ENCODE peak calls at places on chromosomes 4 and X, in six cellular contexts. One of them, this sample, is unnamed.

GRCh38 chr4:20288047-20288650 is 36.4 kb downstream of the SLIT2 start:
- DNase-seq in HFF-Myc: peak
- DNase-seq in substantia nigra: no peak
- DNase-seq in activated T-cell treated with anti-CD3 and anti-CD28 coated beads, Interleukin-2, amount 50 U/mL, for 24 hours: no peak
- DNase-seq in cardiac fibroblast: no peak
- DNase-seq in stimulated activated CD4-positive, alpha-beta T cell treated with anti-CD3 and anti-CD28 coated beads, Interleukin-15, amount 100 ng/mL, for 24 hours: no peak
- DNase-seq in this sample: no peak

GRCh38 chr4:87862236-87862635 is 29.5 kb downstream of the MEPE start:
- DNase-seq in HFF-Myc: no peak
- DNase-seq in substantia nigra: no peak
- DNase-seq in activated T-cell treated with anti-CD3 and anti-CD28 coated beads, Interleukin-2, amount 50 U/mL, for 24 hours: no peak
- DNase-seq in cardiac fibroblast: no peak
- DNase-seq in stimulated activated CD4-positive, alpha-beta T cell treated with anti-CD3 and anti-CD28 coated beads, Interleukin-15, amount 100 ng/mL, for 24 hours: no peak
- DNase-seq in this sample: no peak

GRCh38 chrX:154372612-154373022 is 1.8 kb downstream of the FLNA start:
- DNase-seq in HFF-Myc: no peak
- DNase-seq in substantia nigra: no peak
- DNase-seq in activated T-cell treated with anti-CD3 and anti-CD28 coated beads, Interleukin-2, amount 50 U/mL, for 24 hours: peak
- DNase-seq in cardiac fibroblast: no peak
- DNase-seq in stimulated activated CD4-positive, alpha-beta T cell treated with anti-CD3 and anti-CD28 coated beads, Interleukin-15, amount 100 ng/mL, for 24 hours: peak
- DNase-seq in this sample: peak

GRCh38 chr4:508675-509373 is 9.8 kb downstream of the PIGG start:
- DNase-seq in HFF-Myc: peak
- DNase-seq in substantia nigra: no peak
- DNase-seq in activated T-cell treated with anti-CD3 and anti-CD28 coated beads, Interleukin-2, amount 50 U/mL, for 24 hours: no peak
- DNase-seq in cardiac fibroblast: no peak
- DNase-seq in stimulated activated CD4-positive, alpha-beta T cell treated with anti-CD3 and anti-CD28 coated beads, Interleukin-15, amount 100 ng/mL, for 24 hours: no peak
- DNase-seq in this sample: no peak

GRCh38 chr4:120629546-120629945 is 293.0 kb downstream of the PRDM5 start:
- DNase-seq in HFF-Myc: no peak
- DNase-seq in substantia nigra: no peak
- DNase-seq in activated T-cell treated with anti-CD3 and anti-CD28 coated beads, Interleukin-2, amount 50 U/mL, for 24 hours: no peak
- DNase-seq in cardiac fibroblast: no peak
- DNase-seq in stimulated activated CD4-positive, alpha-beta T cell treated with anti-CD3 and anti-CD28 coated beads, Interleukin-15, amount 100 ng/mL, for 24 hours: no peak
- DNase-seq in this sample: no peak

GRCh38 chrX:19698125-19698524 is 182.8 kb upstream of the MAP3K15 start:
- DNase-seq in HFF-Myc: no peak
- DNase-seq in substantia nigra: no peak
- DNase-seq in activated T-cell treated with anti-CD3 and anti-CD28 coated beads, Interleukin-2, amount 50 U/mL, for 24 hours: no peak
- DNase-seq in cardiac fibroblast: peak
- DNase-seq in stimulated activated CD4-positive, alpha-beta T cell treated with anti-CD3 and anti-CD28 coated beads, Interleukin-15, amount 100 ng/mL, for 24 hours: no peak
- DNase-seq in this sample: no peak

GRCh38 chr4:138177278-138177968 is 64.7 kb downstream of the SLC7A11 start:
- DNase-seq in HFF-Myc: no peak
- DNase-seq in substantia nigra: no peak
- DNase-seq in activated T-cell treated with anti-CD3 and anti-CD28 coated beads, Interleukin-2, amount 50 U/mL, for 24 hours: no peak
- DNase-seq in cardiac fibroblast: no peak
- DNase-seq in stimulated activated CD4-positive, alpha-beta T cell treated with anti-CD3 and anti-CD28 coated beads, Interleukin-15, amount 100 ng/mL, for 24 hours: no peak
- DNase-seq in this sample: no peak

GRCh38 chr4:174262624-174263444 is 20.6 kb downstream of the FBXO8 start:
- DNase-seq in HFF-Myc: no peak
- DNase-seq in substantia nigra: no peak
- DNase-seq in activated T-cell treated with anti-CD3 and anti-CD28 coated beads, Interleukin-2, amount 50 U/mL, for 24 hours: no peak
- DNase-seq in cardiac fibroblast: no peak
- DNase-seq in stimulated activated CD4-positive, alpha-beta T cell treated with anti-CD3 and anti-CD28 coated beads, Interleukin-15, amount 100 ng/mL, for 24 hours: no peak
- DNase-seq in this sample: no peak

GRCh38 chrX:73239242-73239641 is 24.6 kb upstream of the NAP1L2 start:
- DNase-seq in HFF-Myc: no peak
- DNase-seq in substantia nigra: no peak
- DNase-seq in activated T-cell treated with anti-CD3 and anti-CD28 coated beads, Interleukin-2, amount 50 U/mL, for 24 hours: no peak
- DNase-seq in cardiac fibroblast: no peak
- DNase-seq in stimulated activated CD4-positive, alpha-beta T cell treated with anti-CD3 and anti-CD28 coated beads, Interleukin-15, amount 100 ng/mL, for 24 hours: no peak
- DNase-seq in this sample: no peak

GRCh38 chr4:129117705-129118104 is 21.8 kb downstream of the C4orf33 start:
- DNase-seq in HFF-Myc: no peak
- DNase-seq in substantia nigra: no peak
- DNase-seq in activated T-cell treated with anti-CD3 and anti-CD28 coated beads, Interleukin-2, amount 50 U/mL, for 24 hours: no peak
- DNase-seq in cardiac fibroblast: no peak
- DNase-seq in stimulated activated CD4-positive, alpha-beta T cell treated with anti-CD3 and anti-CD28 coated beads, Interleukin-15, amount 100 ng/mL, for 24 hours: no peak
- DNase-seq in this sample: no peak

GRCh38 chr4:161336016-161336415 is 827.8 kb downstream of the FSTL5 start:
- DNase-seq in HFF-Myc: peak
- DNase-seq in substantia nigra: no peak
- DNase-seq in activated T-cell treated with anti-CD3 and anti-CD28 coated beads, Interleukin-2, amount 50 U/mL, for 24 hours: no peak
- DNase-seq in cardiac fibroblast: no peak
- DNase-seq in stimulated activated CD4-positive, alpha-beta T cell treated with anti-CD3 and anti-CD28 coated beads, Interleukin-15, amount 100 ng/mL, for 24 hours: no peak
- DNase-seq in this sample: no peak

GRCh38 chrX:39527045-39527444 is 570.7 kb downstream of the BCOR start:
- DNase-seq in HFF-Myc: peak
- DNase-seq in substantia nigra: no peak
- DNase-seq in activated T-cell treated with anti-CD3 and anti-CD28 coated beads, Interleukin-2, amount 50 U/mL, for 24 hours: no peak
- DNase-seq in cardiac fibroblast: peak
- DNase-seq in stimulated activated CD4-positive, alpha-beta T cell treated with anti-CD3 and anti-CD28 coated beads, Interleukin-15, amount 100 ng/mL, for 24 hours: no peak
- DNase-seq in this sample: no peak

GRCh38 chr4:55378617-55379467 is 16.9 kb upstream of the TMEM165 start:
- DNase-seq in HFF-Myc: peak
- DNase-seq in substantia nigra: no peak
- DNase-seq in activated T-cell treated with anti-CD3 and anti-CD28 coated beads, Interleukin-2, amount 50 U/mL, for 24 hours: no peak
- DNase-seq in cardiac fibroblast: no peak
- DNase-seq in stimulated activated CD4-positive, alpha-beta T cell treated with anti-CD3 and anti-CD28 coated beads, Interleukin-15, amount 100 ng/mL, for 24 hours: no peak
- DNase-seq in this sample: no peak